ENCODE peak calls at places on chromosomes 2 and 18, in nine cellular contexts. One of them, this sample, is unnamed.

GRCh38 chr2:117087565-117088291 is 726.8 kb upstream of the DDX18 start:
- DNase-seq in central memory CD4-positive, alpha-beta T cell: no peak
- DNase-seq in PC-9: no peak
- DNase-seq in NCI-H2081: peak; percentile 82
- DNase-seq in body of pancreas: no peak
- DNase-seq in mesendoderm: peak; percentile 64
- DNase-seq in activated CD8-positive, alpha-beta memory T cell treated with anti-CD3 and anti-CD28 coated beads, Interleukin-2, amount 50 U/mL, for 48 hours: no peak
- DNase-seq in EH: no peak
- DNase-seq in hypothalamus: no peak
- DNase-seq in this sample: no peak

GRCh38 chr18:46706968-46707367 is 49.9 kb downstream of the ST8SIA5 start:
- DNase-seq in central memory CD4-positive, alpha-beta T cell: no peak
- DNase-seq in PC-9: no peak
- DNase-seq in NCI-H2081: no peak
- DNase-seq in body of pancreas: no peak
- DNase-seq in mesendoderm: peak; percentile 68
- DNase-seq in activated CD8-positive, alpha-beta memory T cell treated with anti-CD3 and anti-CD28 coated beads, Interleukin-2, amount 50 U/mL, for 48 hours: no peak
- DNase-seq in EH: peak; percentile 2
- DNase-seq in hypothalamus: no peak
- DNase-seq in this sample: peak; percentile 64

GRCh38 chr2:96924775-96925747 is 55.2 kb upstream of the SEMA4C start:
- DNase-seq in central memory CD4-positive, alpha-beta T cell: peak; percentile 31
- DNase-seq in PC-9: no peak
- DNase-seq in NCI-H2081: no peak
- DNase-seq in body of pancreas: no peak
- DNase-seq in mesendoderm: no peak
- DNase-seq in activated CD8-positive, alpha-beta memory T cell treated with anti-CD3 and anti-CD28 coated beads, Interleukin-2, amount 50 U/mL, for 48 hours: peak; percentile 63
- DNase-seq in EH: no peak
- DNase-seq in hypothalamus: no peak
- DNase-seq in this sample: no peak

GRCh38 chr2:119333360-119333759 is 33.3 kb downstream of the C2orf76 start:
- DNase-seq in central memory CD4-positive, alpha-beta T cell: no peak
- DNase-seq in PC-9: no peak
- DNase-seq in NCI-H2081: no peak
- DNase-seq in body of pancreas: no peak
- DNase-seq in mesendoderm: peak; percentile 15
- DNase-seq in activated CD8-positive, alpha-beta memory T cell treated with anti-CD3 and anti-CD28 coated beads, Interleukin-2, amount 50 U/mL, for 48 hours: no peak
- DNase-seq in EH: peak; percentile 2
- DNase-seq in hypothalamus: no peak
- DNase-seq in this sample: no peak

GRCh38 chr2:233803292-233803911 is 25.3 kb downstream of the MROH2A start:
- DNase-seq in central memory CD4-positive, alpha-beta T cell: no peak
- DNase-seq in PC-9: no peak
- DNase-seq in NCI-H2081: no peak
- DNase-seq in body of pancreas: no peak
- DNase-seq in mesendoderm: no peak
- DNase-seq in activated CD8-positive, alpha-beta memory T cell treated with anti-CD3 and anti-CD28 coated beads, Interleukin-2, amount 50 U/mL, for 48 hours: peak; percentile 23
- DNase-seq in EH: no peak
- DNase-seq in hypothalamus: no peak
- DNase-seq in this sample: no peak

GRCh38 chr2:122390406-122390805 is 635.0 kb downstream of the TSN start:
- DNase-seq in central memory CD4-positive, alpha-beta T cell: no peak
- DNase-seq in PC-9: no peak
- DNase-seq in NCI-H2081: no peak
- DNase-seq in body of pancreas: no peak
- DNase-seq in mesendoderm: peak; percentile 1
- DNase-seq in activated CD8-positive, alpha-beta memory T cell treated with anti-CD3 and anti-CD28 coated beads, Interleukin-2, amount 50 U/mL, for 48 hours: no peak
- DNase-seq in EH: peak; percentile 20
- DNase-seq in hypothalamus: no peak
- DNase-seq in this sample: no peak

GRCh38 chr2:39241588-39241987 is 2.2 kb downstream of the CDKL4 start:
- DNase-seq in central memory CD4-positive, alpha-beta T cell: no peak
- DNase-seq in PC-9: no peak
- DNase-seq in NCI-H2081: peak; percentile 15
- DNase-seq in body of pancreas: no peak
- DNase-seq in mesendoderm: no peak
- DNase-seq in activated CD8-positive, alpha-beta memory T cell treated with anti-CD3 and anti-CD28 coated beads, Interleukin-2, amount 50 U/mL, for 48 hours: no peak
- DNase-seq in EH: no peak
- DNase-seq in hypothalamus: no peak
- DNase-seq in this sample: no peak

GRCh38 chr2:128490321-128490720 is 171.7 kb upstream of the HS6ST1 start:
- DNase-seq in central memory CD4-positive, alpha-beta T cell: no peak
- DNase-seq in PC-9: no peak
- DNase-seq in NCI-H2081: no peak
- DNase-seq in body of pancreas: no peak
- DNase-seq in mesendoderm: no peak
- DNase-seq in activated CD8-positive, alpha-beta memory T cell treated with anti-CD3 and anti-CD28 coated beads, Interleukin-2, amount 50 U/mL, for 48 hours: no peak
- DNase-seq in EH: no peak
- DNase-seq in hypothalamus: no peak
- DNase-seq in this sample: no peak

GRCh38 chr2:106020821-106021316 is 173.2 kb downstream of the UXS1 start:
- DNase-seq in central memory CD4-positive, alpha-beta T cell: no peak
- DNase-seq in PC-9: no peak
- DNase-seq in NCI-H2081: peak; percentile 89
- DNase-seq in body of pancreas: no peak
- DNase-seq in mesendoderm: no peak
- DNase-seq in activated CD8-positive, alpha-beta memory T cell treated with anti-CD3 and anti-CD28 coated beads, Interleukin-2, amount 50 U/mL, for 48 hours: no peak
- DNase-seq in EH: no peak
- DNase-seq in hypothalamus: no peak
- DNase-seq in this sample: no peak

GRCh38 chr2:212254331-212254730 is 284.3 kb downstream of the ERBB4 start:
- DNase-seq in central memory CD4-positive, alpha-beta T cell: no peak
- DNase-seq in PC-9: no peak
- DNase-seq in NCI-H2081: peak; percentile 65
- DNase-seq in body of pancreas: no peak
- DNase-seq in mesendoderm: peak; percentile 10
- DNase-seq in activated CD8-positive, alpha-beta memory T cell treated with anti-CD3 and anti-CD28 coated beads, Interleukin-2, amount 50 U/mL, for 48 hours: no peak
- DNase-seq in EH: no peak
- DNase-seq in hypothalamus: no peak
- DNase-seq in this sample: no peak

GRCh38 chr18:23852236-23853045 is 162.1 kb upstream of the TTC39C start:
- DNase-seq in central memory CD4-positive, alpha-beta T cell: no peak
- DNase-seq in PC-9: no peak
- DNase-seq in NCI-H2081: no peak
- DNase-seq in body of pancreas: no peak
- DNase-seq in mesendoderm: no peak
- DNase-seq in activated CD8-positive, alpha-beta memory T cell treated with anti-CD3 and anti-CD28 coated beads, Interleukin-2, amount 50 U/mL, for 48 hours: no peak
- DNase-seq in EH: peak; percentile 56
- DNase-seq in hypothalamus: no peak
- DNase-seq in this sample: no peak

GRCh38 chr2:174827371-174828369 is 63.4 kb upstream of the CHRNA1 start:
- DNase-seq in central memory CD4-positive, alpha-beta T cell: no peak
- DNase-seq in PC-9: peak; percentile 62
- DNase-seq in NCI-H2081: no peak
- DNase-seq in body of pancreas: no peak
- DNase-seq in mesendoderm: peak; percentile 89
- DNase-seq in activated CD8-positive, alpha-beta memory T cell treated with anti-CD3 and anti-CD28 coated beads, Interleukin-2, amount 50 U/mL, for 48 hours: no peak
- DNase-seq in EH: peak; percentile 38
- DNase-seq in hypothalamus: no peak
- DNase-seq in this sample: no peak

GRCh38 chr2:96537734-96538486 is 1.4 kb downstream of the ARID5A start:
- DNase-seq in central memory CD4-positive, alpha-beta T cell: peak; percentile 73
- DNase-seq in PC-9: no peak
- DNase-seq in NCI-H2081: no peak
- DNase-seq in body of pancreas: no peak
- DNase-seq in mesendoderm: peak; percentile 25
- DNase-seq in activated CD8-positive, alpha-beta memory T cell treated with anti-CD3 and anti-CD28 coated beads, Interleukin-2, amount 50 U/mL, for 48 hours: peak; percentile 79
- DNase-seq in EH: no peak
- DNase-seq in hypothalamus: no peak
- DNase-seq in this sample: no peak

GRCh38 chr2:23271230-23271629 is 113.7 kb upstream of the KLHL29 start:
- DNase-seq in central memory CD4-positive, alpha-beta T cell: no peak
- DNase-seq in PC-9: no peak
- DNase-seq in NCI-H2081: no peak
- DNase-seq in body of pancreas: no peak
- DNase-seq in mesendoderm: no peak
- DNase-seq in activated CD8-positive, alpha-beta memory T cell treated with anti-CD3 and anti-CD28 coated beads, Interleukin-2, amount 50 U/mL, for 48 hours: no peak
- DNase-seq in EH: no peak
- DNase-seq in hypothalamus: no peak
- DNase-seq in this sample: no peak

GRCh38 chr18:9417081-9417841 is 58.1 kb upstream of the RALBP1 start:
- DNase-seq in central memory CD4-positive, alpha-beta T cell: no peak
- DNase-seq in PC-9: peak; percentile 92
- DNase-seq in NCI-H2081: peak; percentile 25
- DNase-seq in body of pancreas: peak; percentile 36
- DNase-seq in mesendoderm: no peak
- DNase-seq in activated CD8-positive, alpha-beta memory T cell treated with anti-CD3 and anti-CD28 coated beads, Interleukin-2, amount 50 U/mL, for 48 hours: no peak
- DNase-seq in EH: peak; percentile 78
- DNase-seq in hypothalamus: no peak
- DNase-seq in this sample: peak; percentile 62

GRCh38 chr2:128607981-128608506 is 289.4 kb upstream of the HS6ST1 start:
- DNase-seq in central memory CD4-positive, alpha-beta T cell: no peak
- DNase-seq in PC-9: peak; percentile 32
- DNase-seq in NCI-H2081: no peak
- DNase-seq in body of pancreas: peak; percentile 10
- DNase-seq in mesendoderm: no peak
- DNase-seq in activated CD8-positive, alpha-beta memory T cell treated with anti-CD3 and anti-CD28 coated beads, Interleukin-2, amount 50 U/mL, for 48 hours: no peak
- DNase-seq in EH: peak; percentile 32
- DNase-seq in hypothalamus: no peak
- DNase-seq in this sample: no peak

GRCh38 chr18:62324917-62325805 is at the start of gene TNFRSF11A:
- DNase-seq in central memory CD4-positive, alpha-beta T cell: peak; percentile 63
- DNase-seq in PC-9: peak; percentile 60
- DNase-seq in NCI-H2081: peak; percentile 54
- DNase-seq in body of pancreas: peak; percentile 60
- DNase-seq in mesendoderm: peak; percentile 62
- DNase-seq in activated CD8-positive, alpha-beta memory T cell treated with anti-CD3 and anti-CD28 coated beads, Interleukin-2, amount 50 U/mL, for 48 hours: peak; percentile 89
- DNase-seq in EH: no peak
- DNase-seq in hypothalamus: no peak
- DNase-seq in this sample: peak; percentile 72

GRCh38 chr2:12109363-12110017 is 363.1 kb downstream of the LPIN1 start:
- DNase-seq in central memory CD4-positive, alpha-beta T cell: no peak
- DNase-seq in PC-9: no peak
- DNase-seq in NCI-H2081: no peak
- DNase-seq in body of pancreas: no peak
- DNase-seq in mesendoderm: peak; percentile 48
- DNase-seq in activated CD8-positive, alpha-beta memory T cell treated with anti-CD3 and anti-CD28 coated beads, Interleukin-2, amount 50 U/mL, for 48 hours: no peak
- DNase-seq in EH: no peak
- DNase-seq in hypothalamus: no peak
- DNase-seq in this sample: no peak

GRCh38 chr2:100036793-100037192 is 105.6 kb downstream of the AFF3 start:
- DNase-seq in central memory CD4-positive, alpha-beta T cell: no peak
- DNase-seq in PC-9: no peak
- DNase-seq in NCI-H2081: peak; percentile 85
- DNase-seq in body of pancreas: no peak
- DNase-seq in mesendoderm: no peak
- DNase-seq in activated CD8-positive, alpha-beta memory T cell treated with anti-CD3 and anti-CD28 coated beads, Interleukin-2, amount 50 U/mL, for 48 hours: no peak
- DNase-seq in EH: no peak
- DNase-seq in hypothalamus: no peak
- DNase-seq in this sample: no peak

GRCh38 chr18:10131036-10131774 is 217.4 kb downstream of the VAPA start:
- DNase-seq in central memory CD4-positive, alpha-beta T cell: no peak
- DNase-seq in PC-9: no peak
- DNase-seq in NCI-H2081: no peak
- DNase-seq in body of pancreas: no peak
- DNase-seq in mesendoderm: peak; percentile 85
- DNase-seq in activated CD8-positive, alpha-beta memory T cell treated with anti-CD3 and anti-CD28 coated beads, Interleukin-2, amount 50 U/mL, for 48 hours: no peak
- DNase-seq in EH: no peak
- DNase-seq in hypothalamus: no peak
- DNase-seq in this sample: peak; percentile 31

GRCh38 chr18:54958711-54959625 is at the start of gene CCDC68:
- DNase-seq in central memory CD4-positive, alpha-beta T cell: no peak
- DNase-seq in PC-9: peak; percentile 64
- DNase-seq in NCI-H2081: no peak
- DNase-seq in body of pancreas: peak; percentile 80
- DNase-seq in mesendoderm: peak; percentile 23
- DNase-seq in activated CD8-positive, alpha-beta memory T cell treated with anti-CD3 and anti-CD28 coated beads, Interleukin-2, amount 50 U/mL, for 48 hours: no peak
- DNase-seq in EH: no peak
- DNase-seq in hypothalamus: no peak
- DNase-seq in this sample: peak; percentile 67

GRCh38 chr2:65070172-65070830 is 14.1 kb downstream of the CEP68 start:
- DNase-seq in central memory CD4-positive, alpha-beta T cell: no peak
- DNase-seq in PC-9: no peak
- DNase-seq in NCI-H2081: no peak
- DNase-seq in body of pancreas: no peak
- DNase-seq in mesendoderm: peak; percentile 73
- DNase-seq in activated CD8-positive, alpha-beta memory T cell treated with anti-CD3 and anti-CD28 coated beads, Interleukin-2, amount 50 U/mL, for 48 hours: peak; percentile 53
- DNase-seq in EH: peak; percentile 70
- DNase-seq in hypothalamus: no peak
- DNase-seq in this sample: no peak

GRCh38 chr2:198883604-198884003 is 574.1 kb downstream of the SATB2 start:
- DNase-seq in central memory CD4-positive, alpha-beta T cell: no peak
- DNase-seq in PC-9: no peak
- DNase-seq in NCI-H2081: no peak
- DNase-seq in body of pancreas: no peak
- DNase-seq in mesendoderm: no peak
- DNase-seq in activated CD8-positive, alpha-beta memory T cell treated with anti-CD3 and anti-CD28 coated beads, Interleukin-2, amount 50 U/mL, for 48 hours: no peak
- DNase-seq in EH: peak; percentile 49
- DNase-seq in hypothalamus: no peak
- DNase-seq in this sample: no peak

GRCh38 chr2:241762933-241763369 is 13.7 kb upstream of the GAL3ST2 start:
- DNase-seq in central memory CD4-positive, alpha-beta T cell: peak; percentile 84
- DNase-seq in PC-9: peak; percentile 44
- DNase-seq in NCI-H2081: no peak
- DNase-seq in body of pancreas: no peak
- DNase-seq in mesendoderm: no peak
- DNase-seq in activated CD8-positive, alpha-beta memory T cell treated with anti-CD3 and anti-CD28 coated beads, Interleukin-2, amount 50 U/mL, for 48 hours: peak; percentile 74
- DNase-seq in EH: no peak
- DNase-seq in hypothalamus: no peak
- DNase-seq in this sample: peak; percentile 35

GRCh38 chr2:19784456-19784855 is 117.3 kb downstream of the TTC32 start:
- DNase-seq in central memory CD4-positive, alpha-beta T cell: no peak
- DNase-seq in PC-9: no peak
- DNase-seq in NCI-H2081: no peak
- DNase-seq in body of pancreas: no peak
- DNase-seq in mesendoderm: no peak
- DNase-seq in activated CD8-positive, alpha-beta memory T cell treated with anti-CD3 and anti-CD28 coated beads, Interleukin-2, amount 50 U/mL, for 48 hours: no peak
- DNase-seq in EH: no peak
- DNase-seq in hypothalamus: no peak
- DNase-seq in this sample: no peak

GRCh38 chr18:26791676-26792075 is 73.8 kb downstream of the AQP4 start:
- DNase-seq in central memory CD4-positive, alpha-beta T cell: no peak
- DNase-seq in PC-9: no peak
- DNase-seq in NCI-H2081: no peak
- DNase-seq in body of pancreas: no peak
- DNase-seq in mesendoderm: no peak
- DNase-seq in activated CD8-positive, alpha-beta memory T cell treated with anti-CD3 and anti-CD28 coated beads, Interleukin-2, amount 50 U/mL, for 48 hours: no peak
- DNase-seq in EH: no peak
- DNase-seq in hypothalamus: no peak
- DNase-seq in this sample: no peak

GRCh38 chr18:35755369-35755768 is 173.8 kb downstream of the GALNT1 start:
- DNase-seq in central memory CD4-positive, alpha-beta T cell: no peak
- DNase-seq in PC-9: no peak
- DNase-seq in NCI-H2081: no peak
- DNase-seq in body of pancreas: no peak
- DNase-seq in mesendoderm: no peak
- DNase-seq in activated CD8-positive, alpha-beta memory T cell treated with anti-CD3 and anti-CD28 coated beads, Interleukin-2, amount 50 U/mL, for 48 hours: no peak
- DNase-seq in EH: no peak
- DNase-seq in hypothalamus: no peak
- DNase-seq in this sample: no peak

GRCh38 chr2:67917332-67918054 is 145.3 kb downstream of the C1D start:
- DNase-seq in central memory CD4-positive, alpha-beta T cell: no peak
- DNase-seq in PC-9: no peak
- DNase-seq in NCI-H2081: no peak
- DNase-seq in body of pancreas: no peak
- DNase-seq in mesendoderm: peak; percentile 42
- DNase-seq in activated CD8-positive, alpha-beta memory T cell treated with anti-CD3 and anti-CD28 coated beads, Interleukin-2, amount 50 U/mL, for 48 hours: no peak
- DNase-seq in EH: peak; percentile 99
- DNase-seq in hypothalamus: no peak
- DNase-seq in this sample: peak; percentile 70

GRCh38 chr2:29480423-29480822 is 365.2 kb downstream of the CLIP4 start:
- DNase-seq in central memory CD4-positive, alpha-beta T cell: no peak
- DNase-seq in PC-9: no peak
- DNase-seq in NCI-H2081: no peak
- DNase-seq in body of pancreas: no peak
- DNase-seq in mesendoderm: no peak
- DNase-seq in activated CD8-positive, alpha-beta memory T cell treated with anti-CD3 and anti-CD28 coated beads, Interleukin-2, amount 50 U/mL, for 48 hours: no peak
- DNase-seq in EH: no peak
- DNase-seq in hypothalamus: no peak
- DNase-seq in this sample: no peak

GRCh38 chr2:179745615-179746263 is 115.7 kb downstream of the ZNF385B start:
- DNase-seq in central memory CD4-positive, alpha-beta T cell: no peak
- DNase-seq in PC-9: no peak
- DNase-seq in NCI-H2081: no peak
- DNase-seq in body of pancreas: no peak
- DNase-seq in mesendoderm: no peak
- DNase-seq in activated CD8-positive, alpha-beta memory T cell treated with anti-CD3 and anti-CD28 coated beads, Interleukin-2, amount 50 U/mL, for 48 hours: no peak
- DNase-seq in EH: no peak
- DNase-seq in hypothalamus: no peak
- DNase-seq in this sample: no peak

This sample was measured in trophoblast cell.